ENCODE peak calls at places on chromosomes 11 and 22, in ten cellular contexts. One of them, this sample, is unnamed.

GRCh38 chr22:43301866-43302265 is 41.3 kb downstream of the SCUBE1 start:
- DNase-seq in iPS DF 6.9: no peak
- DNase-seq in CD8-positive, alpha-beta T cell: no peak
- DNase-seq in cardiac muscle cell: no peak
- DNase-seq in heart left ventricle: no peak
- DNase-seq in fibroblast of lung: no peak
- DNase-seq in colonic mucosa: no peak
- DNase-seq in body of pancreas: no peak
- DNase-seq in tibial nerve: no peak
- DNase-seq in testis: no peak
- DNase-seq in this sample: no peak

GRCh38 chr11:118434123-118434552 is 2.2 kb upstream of the KMT2A start:
- DNase-seq in fibroblast of lung: peak; percentile 56
- DNase-seq in tibial nerve: no peak
- DNase-seq in testis: no peak
- DNase-seq in heart left ventricle: no peak
- DNase-seq in cardiac muscle cell: no peak
- DNase-seq in iPS DF 6.9: no peak
- DNase-seq in body of pancreas: no peak
- DNase-seq in colonic mucosa: no peak
- DNase-seq in CD8-positive, alpha-beta T cell: no peak
- DNase-seq in this sample: no peak

GRCh38 chr11:73478737-73479347 is 102.6 kb downstream of the RELT start:
- DNase-seq in tibial nerve: no peak
- DNase-seq in heart left ventricle: no peak
- DNase-seq in CD8-positive, alpha-beta T cell: no peak
- DNase-seq in body of pancreas: no peak
- DNase-seq in testis: no peak
- DNase-seq in cardiac muscle cell: peak; percentile 38
- DNase-seq in iPS DF 6.9: peak; percentile 31
- DNase-seq in colonic mucosa: no peak
- DNase-seq in fibroblast of lung: peak; percentile 59
- DNase-seq in this sample: no peak

GRCh38 chr22:44196241-44196640 is 15.5 kb downstream of the PARVG start:
- DNase-seq in fibroblast of lung: no peak
- DNase-seq in cardiac muscle cell: no peak
- DNase-seq in heart left ventricle: no peak
- DNase-seq in colonic mucosa: no peak
- DNase-seq in CD8-positive, alpha-beta T cell: no peak
- DNase-seq in iPS DF 6.9: no peak
- DNase-seq in tibial nerve: no peak
- DNase-seq in body of pancreas: no peak
- DNase-seq in testis: no peak
- DNase-seq in this sample: no peak

GRCh38 chr11:108871152-108871551 is 206.3 kb downstream of the DDX10 start:
- DNase-seq in iPS DF 6.9: peak; percentile 16
- DNase-seq in CD8-positive, alpha-beta T cell: no peak
- DNase-seq in colonic mucosa: no peak
- DNase-seq in heart left ventricle: no peak
- DNase-seq in testis: peak; percentile 61
- DNase-seq in cardiac muscle cell: peak; percentile 38
- DNase-seq in body of pancreas: no peak
- DNase-seq in fibroblast of lung: peak; percentile 67
- DNase-seq in tibial nerve: peak; percentile 19
- DNase-seq in this sample: no peak

GRCh38 chr11:108551653-108552462 is 41.7 kb downstream of the EXPH5 start:
- DNase-seq in CD8-positive, alpha-beta T cell: no peak
- DNase-seq in cardiac muscle cell: peak; percentile 35
- DNase-seq in testis: no peak
- DNase-seq in body of pancreas: no peak
- DNase-seq in colonic mucosa: no peak
- DNase-seq in tibial nerve: no peak
- DNase-seq in heart left ventricle: no peak
- DNase-seq in iPS DF 6.9: no peak
- DNase-seq in fibroblast of lung: peak; percentile 64
- DNase-seq in this sample: no peak

GRCh38 chr22:46740910-46741785 is 3.1 kb upstream of the CERK start:
- DNase-seq in tibial nerve: no peak
- DNase-seq in colonic mucosa: no peak
- DNase-seq in body of pancreas: no peak
- DNase-seq in cardiac muscle cell: no peak
- DNase-seq in heart left ventricle: peak; percentile 74
- DNase-seq in CD8-positive, alpha-beta T cell: no peak
- DNase-seq in testis: peak; percentile 72
- DNase-seq in fibroblast of lung: no peak
- DNase-seq in iPS DF 6.9: no peak
- DNase-seq in this sample: no peak

GRCh38 chr22:36371920-36372319 is 15.8 kb downstream of the MYH9 start:
- DNase-seq in iPS DF 6.9: no peak
- DNase-seq in colonic mucosa: no peak
- DNase-seq in heart left ventricle: no peak
- DNase-seq in cardiac muscle cell: no peak
- DNase-seq in tibial nerve: no peak
- DNase-seq in fibroblast of lung: no peak
- DNase-seq in CD8-positive, alpha-beta T cell: no peak
- DNase-seq in body of pancreas: no peak
- DNase-seq in testis: no peak
- DNase-seq in this sample: no peak

GRCh38 chr11:15333407-15333806 is 218.7 kb downstream of the INSC start:
- DNase-seq in testis: no peak
- DNase-seq in cardiac muscle cell: no peak
- DNase-seq in fibroblast of lung: no peak
- DNase-seq in body of pancreas: no peak
- DNase-seq in tibial nerve: no peak
- DNase-seq in CD8-positive, alpha-beta T cell: no peak
- DNase-seq in iPS DF 6.9: no peak
- DNase-seq in heart left ventricle: no peak
- DNase-seq in colonic mucosa: no peak
- DNase-seq in this sample: no peak

GRCh38 chr11:43558056-43558455 is 122.5 kb upstream of the HSD17B12 start:
- DNase-seq in iPS DF 6.9: no peak
- DNase-seq in fibroblast of lung: no peak
- DNase-seq in cardiac muscle cell: no peak
- DNase-seq in heart left ventricle: no peak
- DNase-seq in body of pancreas: no peak
- DNase-seq in colonic mucosa: no peak
- DNase-seq in testis: no peak
- DNase-seq in tibial nerve: no peak
- DNase-seq in CD8-positive, alpha-beta T cell: no peak
- DNase-seq in this sample: no peak

GRCh38 chr11:43555811-43556210 is 124.7 kb upstream of the HSD17B12 start:
- DNase-seq in iPS DF 6.9: no peak
- DNase-seq in testis: peak; percentile 88
- DNase-seq in fibroblast of lung: peak; percentile 58
- DNase-seq in heart left ventricle: no peak
- DNase-seq in body of pancreas: no peak
- DNase-seq in colonic mucosa: no peak
- DNase-seq in tibial nerve: no peak
- DNase-seq in CD8-positive, alpha-beta T cell: no peak
- DNase-seq in cardiac muscle cell: peak; percentile 63
- DNase-seq in this sample: no peak

GRCh38 chr11:43557553-43558031 is 122.9 kb upstream of the HSD17B12 start:
- DNase-seq in body of pancreas: no peak
- DNase-seq in tibial nerve: no peak
- DNase-seq in CD8-positive, alpha-beta T cell: no peak
- DNase-seq in cardiac muscle cell: peak; percentile 68
- DNase-seq in testis: peak; percentile 76
- DNase-seq in iPS DF 6.9: no peak
- DNase-seq in fibroblast of lung: peak; percentile 22
- DNase-seq in heart left ventricle: no peak
- DNase-seq in colonic mucosa: no peak
- DNase-seq in this sample: no peak

GRCh38 chr11:43556892-43557291 is 123.6 kb upstream of the HSD17B12 start:
- DNase-seq in testis: no peak
- DNase-seq in iPS DF 6.9: no peak
- DNase-seq in fibroblast of lung: no peak
- DNase-seq in cardiac muscle cell: no peak
- DNase-seq in body of pancreas: no peak
- DNase-seq in heart left ventricle: no peak
- DNase-seq in CD8-positive, alpha-beta T cell: no peak
- DNase-seq in colonic mucosa: no peak
- DNase-seq in tibial nerve: no peak
- DNase-seq in this sample: no peak

DNA sequence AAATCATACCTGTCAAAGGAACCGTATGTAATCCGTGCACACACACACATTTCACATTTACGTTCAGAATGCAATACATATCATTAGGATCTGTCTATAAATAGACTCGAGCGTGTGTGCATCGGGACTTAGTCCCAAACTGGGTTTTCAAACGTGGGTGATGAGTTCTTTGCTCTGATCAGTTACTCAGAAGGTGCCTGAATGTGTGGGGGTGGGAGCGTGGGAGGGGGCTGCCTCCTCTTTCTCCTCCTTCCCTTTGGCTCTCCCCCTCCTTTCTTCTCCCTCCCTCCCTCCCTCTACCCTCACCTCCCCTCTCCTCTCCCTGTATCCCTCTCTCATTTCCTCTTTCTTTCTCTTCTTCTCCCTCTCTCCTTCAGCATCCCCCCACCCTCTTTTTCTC is 124.3 kb upstream of the HSD17B12 start:
- DNase-seq in fibroblast of lung: no peak
- DNase-seq in iPS DF 6.9: no peak
- DNase-seq in testis: peak; percentile 56
- DNase-seq in CD8-positive, alpha-beta T cell: no peak
- DNase-seq in colonic mucosa: no peak
- DNase-seq in body of pancreas: no peak
- DNase-seq in cardiac muscle cell: no peak
- DNase-seq in heart left ventricle: no peak
- DNase-seq in tibial nerve: no peak
- DNase-seq in this sample: no peak
- H3K4me3 ChIP-seq in fibroblast of lung: no peak overlapping the region
- H3K4me3 ChIP-seq in iPS DF 6.9: no peak overlapping the region
- H3K4me3 ChIP-seq in testis: peak overlapping the region; percentile 32
- H3K4me3 ChIP-seq in CD8-positive, alpha-beta T cell: no peak overlapping the region
- H3K4me3 ChIP-seq in colonic mucosa: no peak overlapping the region
- H3K4me3 ChIP-seq in body of pancreas: no peak overlapping the region
- H3K4me3 ChIP-seq in cardiac muscle cell: peak overlapping the region; percentile 33
- H3K4me3 ChIP-seq in heart left ventricle: no peak overlapping the region
- H3K4me3 ChIP-seq in tibial nerve: no peak overlapping the region
- H3K4me3 ChIP-seq in this sample: no peak overlapping the region

DNA sequence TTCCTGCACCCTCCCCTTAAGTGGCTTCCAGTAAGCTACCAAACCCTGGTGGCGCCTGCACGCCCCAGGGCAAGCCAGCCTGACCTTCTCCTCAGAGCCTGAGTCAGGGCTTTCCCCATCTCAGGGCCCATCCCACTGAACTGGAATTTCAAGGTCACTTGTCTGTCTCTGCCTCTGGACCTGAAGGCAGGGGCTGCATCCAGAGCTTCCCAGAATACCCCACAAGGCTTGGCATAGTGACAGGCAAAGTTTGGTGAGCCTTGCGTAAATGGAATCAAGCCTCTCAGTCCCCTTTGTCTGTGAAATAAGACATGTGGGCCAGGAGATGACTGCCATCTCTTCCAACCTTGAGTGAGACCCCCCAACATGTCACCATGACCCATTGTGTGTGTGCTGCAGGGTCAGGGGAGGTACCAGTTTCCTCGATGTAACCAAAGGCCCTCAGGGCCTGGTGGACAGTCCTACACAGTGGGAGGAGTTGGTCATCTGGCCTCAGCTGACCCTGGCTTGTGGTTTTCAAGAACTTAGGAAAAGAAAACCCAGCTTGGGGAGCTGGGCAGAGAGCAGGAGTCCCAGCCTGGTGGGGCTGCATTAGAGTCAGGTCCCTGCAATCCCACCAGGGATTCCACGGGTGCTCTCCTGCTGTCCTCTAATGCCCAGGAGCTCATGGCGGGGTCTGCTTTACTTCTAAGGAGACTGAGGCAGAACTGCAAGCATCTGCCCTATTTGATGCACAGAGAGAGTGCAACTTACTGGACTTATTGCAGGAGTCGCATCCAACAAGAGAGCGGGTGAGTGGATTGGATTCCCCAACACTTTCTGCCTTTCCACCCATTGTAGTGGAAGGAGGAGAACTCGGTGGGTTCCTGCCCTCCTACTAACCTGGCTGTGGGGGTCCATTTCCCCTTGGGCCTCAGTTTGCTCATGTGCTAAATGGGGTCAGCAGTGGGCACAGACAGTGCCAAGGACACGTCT is 8.8 kb downstream of the ALX4 start:
- DNase-seq in colonic mucosa: no peak
- DNase-seq in iPS DF 6.9: no peak
- DNase-seq in testis: no peak
- DNase-seq in tibial nerve: no peak
- DNase-seq in cardiac muscle cell: no peak
- DNase-seq in CD8-positive, alpha-beta T cell: no peak
- DNase-seq in heart left ventricle: no peak
- DNase-seq in fibroblast of lung: no peak
- DNase-seq in body of pancreas: no peak
- DNase-seq in this sample: no peak
- H3K27ac ChIP-seq in colonic mucosa: no peak overlapping the region
- H3K27ac ChIP-seq in iPS DF 6.9: no peak overlapping the region
- H3K27ac ChIP-seq in testis: no peak overlapping the region
- H3K27ac ChIP-seq in tibial nerve: no peak overlapping the region
- H3K27ac ChIP-seq in cardiac muscle cell: no peak overlapping the region
- H3K27ac ChIP-seq in CD8-positive, alpha-beta T cell: no peak overlapping the region
- H3K27ac ChIP-seq in heart left ventricle: no peak overlapping the region
- H3K27ac ChIP-seq in fibroblast of lung: no peak overlapping the region
- H3K27ac ChIP-seq in body of pancreas: no peak overlapping the region
- H3K27ac ChIP-seq in this sample: no peak overlapping the region

GRCh38 chr11:31199403-31199802 is 170.1 kb downstream of the DCDC1 start:
- DNase-seq in tibial nerve: no peak
- DNase-seq in testis: no peak
- DNase-seq in CD8-positive, alpha-beta T cell: no peak
- DNase-seq in fibroblast of lung: no peak
- DNase-seq in colonic mucosa: no peak
- DNase-seq in iPS DF 6.9: no peak
- DNase-seq in cardiac muscle cell: no peak
- DNase-seq in heart left ventricle: no peak
- DNase-seq in body of pancreas: no peak
- DNase-seq in this sample: no peak
- H3K36me3 ChIP-seq in tibial nerve: no peaks in the 10 kb centered on the region
- H3K36me3 ChIP-seq in testis: no peaks in the 10 kb centered on the region
- H3K36me3 ChIP-seq in CD8-positive, alpha-beta T cell: no peaks in the 10 kb centered on the region
- H3K36me3 ChIP-seq in fibroblast of lung: no peaks in the 10 kb centered on the region
- H3K36me3 ChIP-seq in colonic mucosa: no peaks in the 10 kb centered on the region
- H3K36me3 ChIP-seq in iPS DF 6.9: no peaks in the 10 kb centered on the region
- H3K36me3 ChIP-seq in cardiac muscle cell: no peaks in the 10 kb centered on the region
- H3K36me3 ChIP-seq in heart left ventricle: no peaks in the 10 kb centered on the region
- H3K36me3 ChIP-seq in body of pancreas: no peaks in the 10 kb centered on the region
- H3K36me3 ChIP-seq in this sample: no peaks in the 10 kb centered on the region

DNA sequence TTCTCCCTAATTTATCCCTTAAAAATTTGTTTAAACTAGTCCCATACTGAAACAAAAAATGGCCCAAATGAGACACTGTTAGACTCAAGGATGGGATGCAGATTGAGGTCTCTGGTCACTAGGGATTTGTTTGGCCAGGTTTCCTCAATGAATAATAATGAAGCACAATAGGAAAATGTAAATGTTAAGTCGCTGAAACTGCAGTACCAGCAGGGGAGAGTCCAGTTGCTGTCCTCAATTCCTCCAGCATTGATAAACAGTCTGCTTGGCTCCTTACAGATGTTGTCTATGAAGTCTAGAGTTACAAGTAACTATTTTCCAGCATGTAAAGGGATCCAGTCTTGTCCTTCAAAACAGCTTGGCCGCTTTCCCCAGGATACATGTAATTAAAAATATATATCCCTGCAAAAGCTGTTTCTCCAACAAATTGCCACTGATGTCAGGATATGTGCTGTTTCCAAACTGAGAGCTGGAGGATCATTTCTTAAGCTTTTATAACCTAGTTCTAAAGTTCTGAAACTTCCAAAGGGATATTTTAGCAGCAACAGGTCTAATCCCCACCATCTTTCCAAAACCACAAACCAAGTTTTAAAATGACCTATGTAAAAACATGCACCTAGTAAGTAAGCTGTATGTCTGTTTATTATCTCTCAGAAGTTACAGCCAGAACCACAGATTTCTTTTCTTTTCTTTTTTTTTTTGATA is 2.1 kb downstream of the FZD4 start:
- DNase-seq in body of pancreas: no peak
- DNase-seq in iPS DF 6.9: no peak
- DNase-seq in testis: no peak
- DNase-seq in cardiac muscle cell: no peak
- DNase-seq in tibial nerve: no peak
- DNase-seq in colonic mucosa: no peak
- DNase-seq in heart left ventricle: no peak
- DNase-seq in CD8-positive, alpha-beta T cell: no peak
- DNase-seq in fibroblast of lung: peak; percentile 51
- DNase-seq in this sample: no peak
- H3K4me3 ChIP-seq in body of pancreas: no peak overlapping the region
- H3K4me3 ChIP-seq in iPS DF 6.9: no peak overlapping the region
- H3K4me3 ChIP-seq in testis: peak overlapping the region; percentile 96
- H3K4me3 ChIP-seq in cardiac muscle cell: peak overlapping the region; percentile 99
- H3K4me3 ChIP-seq in tibial nerve: peak overlapping the region; percentile 95
- H3K4me3 ChIP-seq in colonic mucosa: peak overlapping the region; percentile 84
- H3K4me3 ChIP-seq in heart left ventricle: peak overlapping the region; percentile 95
- H3K4me3 ChIP-seq in CD8-positive, alpha-beta T cell: no peak overlapping the region
- H3K4me3 ChIP-seq in fibroblast of lung: peak overlapping the region; percentile 19
- H3K4me3 ChIP-seq in this sample: no peak overlapping the region